ENCODE peak calls at places on chromosomes 6 and 20, in four cellular contexts. I is NCI-H1092 treated with DMSO at 0.1 percent for 48 hours, J is NCI-H1417 treated with DMSO at 0.1 percent for 48 hours, T is RPMI7951. G is an unnamed sample.

GRCh38 chr6:2818593-2818992 is 23.1 kb downstream of the SERPINB1 start:
- DNase-seq in I (no peak), J (no peak), T (peak), G (no peak)

GRCh38 chr6:7784706-7785105 is 58.8 kb downstream of the BMP6 start:
- DNase-seq in I (no peak), J (no peak), T (no peak), G (peak)

GRCh38 chr20:20465259-20465658 is 97.4 kb downstream of the INSM1 start:
- DNase-seq in I (peak), J (no peak), T (peak), G (no peak)

GRCh38 chr6:164164921-164165320 is 750.4 kb downstream of the QKI start:
- DNase-seq in I (no peak), J (no peak), T (no peak), G (no peak)

GRCh38 chr20:60209048-60209447 is 250.8 kb downstream of the CDH26 start:
- DNase-seq in I (no peak), J (no peak), T (peak), G (no peak)

GRCh38 chr6:33294086-33294823 is 4.5 kb downstream of the RGL2 start:
- DNase-seq in I (no peak), J (no peak), T (no peak), G (no peak)

GRCh38 chr20:51668932-51669331 is 99.3 kb downstream of the ATP9A start:
- DNase-seq in I (no peak), J (no peak), T (no peak), G (no peak)

GRCh38 chr20:39829255-39829654 is 859.8 kb downstream of the MAFB start:
- DNase-seq in I (peak), J (no peak), T (peak), G (no peak)

GRCh38 chr6:170424634-170425126 is 118.1 kb downstream of the FAM120B start:
- DNase-seq in I (no peak), J (no peak), T (no peak), G (no peak)

GRCh38 chr20:34410331-34410730 is 47.3 kb downstream of the ITCH start:
- DNase-seq in I (no peak), J (no peak), T (no peak), G (no peak)

GRCh38 chr6:69289689-69290088 is 507.1 kb downstream of the LMBRD1 start:
- DNase-seq in I (no peak), J (no peak), T (no peak), G (no peak)

GRCh38 chr6:85479221-85479620 is 29.3 kb downstream of the NT5E start:
- DNase-seq in I (no peak), J (no peak), T (peak), G (no peak)

G was measured in GM12878.